ENCODE peak calls at places on chromosomes 6 and 20, in eight cellular contexts. X is GM13976; Z is NCI-H226; G is breast epithelium; P is activated CD8-positive, alpha-beta T cell treated with anti-CD3 and anti-CD28 coated beads for 36 hours; N is nephron progenitor cell; L is NCI-H460; S is cerebellum. W is an unnamed sample.

GRCh38 chr20:47970282-47970903 is 185.1 kb upstream of the SULF2 start:
- DNase-seq in Z (no peak), N (no peak), L (no peak), S (no peak), G (no peak), P (no peak), X (peak; percentile 42), W (peak; percentile 92)

GRCh38 chr6:47716207-47716606 is 17.8 kb downstream of the ADGRF4 start:
- DNase-seq in S (no peak), X (no peak), Z (no peak), P (no peak), G (no peak), L (no peak), N (no peak), W (no peak)

GRCh38 chr20:32327087-32327681 is 30.9 kb upstream of the ASXL1 start:
- DNase-seq in S (no peak), X (no peak), N (no peak), Z (peak; percentile 45), L (no peak), G (no peak), P (no peak), W (no peak)

GRCh38 chr6:96878101-96878500 is 19.6 kb downstream of the NDUFAF4 start:
- DNase-seq in Z (no peak), S (no peak), L (no peak), N (no peak), G (no peak), X (no peak), P (no peak), W (no peak)

GRCh38 chr6:169800668-169801395 is 49.4 kb downstream of the ERMARD start:
- DNase-seq in P (no peak), Z (peak; percentile 21), S (peak; percentile 23), L (no peak), X (no peak), G (no peak), N (no peak), W (peak; percentile 84)

GRCh38 chr20:51482836-51483235 is 59.7 kb downstream of the NFATC2 start:
- DNase-seq in Z (no peak), G (no peak), N (no peak), S (no peak), X (no peak), L (no peak), P (no peak), W (no peak)

GRCh38 chr20:45833883-45834796 is 541 bp downstream of the SNX21 start:
- DNase-seq in G (peak; percentile 67), Z (peak; percentile 42), L (peak; percentile 47), P (peak; percentile 43), N (peak; percentile 78), S (peak; percentile 91), X (peak; percentile 85), W (peak; percentile 30)

GRCh38 chr6:156618600-156619205 is 158.5 kb upstream of the ARID1B start:
- DNase-seq in S (no peak), X (no peak), G (no peak), N (peak; percentile 40), L (no peak), Z (no peak), P (no peak), W (no peak)

GRCh38 chr6:160917581-160917980 is 74.0 kb upstream of the MAP3K4 start:
- DNase-seq in G (no peak), L (no peak), X (no peak), P (no peak), N (no peak), Z (no peak), S (no peak), W (no peak)

GRCh38 chr6:167564416-167565250 is 239.7 kb downstream of the TTLL2 start:
- DNase-seq in P (no peak), S (no peak), X (no peak), Z (no peak), G (peak; percentile 42), N (no peak), L (no peak), W (no peak)

GRCh38 chr20:44287272-44288097 is 23.5 kb downstream of the FITM2 start:
- DNase-seq in L (no peak), S (no peak), G (no peak), Z (no peak), X (no peak), P (no peak), N (no peak), W (no peak)

GRCh38 chr6:49553353-49553752 is 2.9 kb downstream of the C6orf141 start:
- DNase-seq in G (no peak), X (no peak), N (no peak), L (no peak), Z (peak; percentile 48), P (no peak), S (no peak), W (no peak)

GRCh38 chr6:68326762-68327161 is 308.3 kb upstream of the ADGRB3 start:
- DNase-seq in P (no peak), L (no peak), N (peak; percentile 11), Z (no peak), S (no peak), X (no peak), G (no peak), W (no peak)

GRCh38 chr20:25033250-25033940 is 24.5 kb downstream of the ACSS1 start:
- DNase-seq in N (no peak), Z (no peak), P (no peak), L (no peak), X (no peak), S (no peak), G (no peak), W (no peak)

GRCh38 chr6:167756594-167756993 is 70.1 kb upstream of the AFDN start:
- DNase-seq in S (no peak), X (no peak), G (no peak), L (no peak), N (no peak), Z (no peak), P (no peak), W (no peak)

GRCh38 chr20:62282877-62283503 is 19.8 kb upstream of the ADRM1 start:
- DNase-seq in L (no peak), Z (no peak), N (no peak), P (no peak), S (no peak), X (no peak), G (no peak), W (no peak)

GRCh38 chr6:69233195-69233524 is 563.6 kb downstream of the LMBRD1 start:
- DNase-seq in P (no peak), N (no peak), L (no peak), S (peak; percentile 19), G (no peak), Z (no peak), X (peak; percentile 4), W (no peak)

GRCh38 chr6:28811873-28812272 is 111.9 kb downstream of the TRIM27 start:
- DNase-seq in N (no peak), Z (no peak), L (no peak), S (no peak), X (no peak), P (no peak), G (no peak), W (peak; percentile 55)

W was measured in NB4.